ENCODE peak calls at places on chromosome 11, in eight cellular contexts. J, X, N, F, M, U, Z and Q are unnamed samples.

GRCh38 chr11:19326499-19326898 is 85.8 kb upstream of the E2F8 start:
- DNase-seq in J (no peak), X (no peak), Z (no peak), U (no peak), N (no peak), F (peak), M (no peak), Q (no peak)

GRCh38 chr11:128621491-128622136 is 34.3 kb upstream of the ETS1 start:
- DNase-seq in M (no peak), J (no peak), F (no peak), N (no peak), X (no peak), U (no peak), Z (no peak), Q (no peak)

GRCh38 chr11:85815186-85815911 is 4.4 kb upstream of the SYTL2 start:
- DNase-seq in F (no peak), M (no peak), N (no peak), X (no peak), J (no peak), U (no peak), Z (no peak), Q (no peak)

GRCh38 chr11:46330154-46330886 is 16.9 kb upstream of the DGKZ start:
- DNase-seq in Z (no peak), M (no peak), J (no peak), N (no peak), F (no peak), X (no peak), U (no peak), Q (no peak)

GRCh38 chr11:75924966-75925784 is 110.2 kb downstream of the UVRAG start:
- DNase-seq in M (no peak), Z (peak), X (no peak), J (peak), F (no peak), N (no peak), U (no peak), Q (peak)

GRCh38 chr11:71440021-71440755 is 8.0 kb downstream of the DHCR7 start:
- DNase-seq in M (no peak), J (no peak), Z (no peak), U (no peak), N (no peak), X (no peak), F (no peak), Q (no peak)

GRCh38 chr11:58525037-58525614 is 17.2 kb upstream of the OR5B21 start:
- DNase-seq in M (no peak), N (peak), F (no peak), Z (peak), X (no peak), U (peak), J (no peak), Q (no peak)

GRCh38 chr11:44568706-44569473 is 3.4 kb downstream of the CD82 start:
- DNase-seq in F (peak), X (peak), U (no peak), J (peak), N (peak), M (no peak), Z (no peak), Q (peak)

GRCh38 chr11:119920666-119921065 is 191.7 kb upstream of the NECTIN1 start:
- DNase-seq in F (no peak), Z (no peak), N (no peak), J (no peak), X (no peak), M (no peak), U (no peak), Q (no peak)

GRCh38 chr11:65618763-65619162 is 3.2 kb downstream of the PCNX3 start:
- DNase-seq in Z (no peak), F (no peak), M (no peak), J (no peak), X (no peak), N (no peak), U (no peak), Q (no peak)

GRCh38 chr11:32244453-32244852 is 153.6 kb downstream of the RCN1 start:
- DNase-seq in U (no peak), X (no peak), N (no peak), J (no peak), F (no peak), M (no peak), Z (no peak), Q (no peak)

GRCh38 chr11:121366970-121367369 is 74.4 kb downstream of the SC5D start:
- DNase-seq in M (no peak), J (no peak), Z (no peak), X (no peak), N (no peak), F (no peak), U (no peak), Q (no peak)

GRCh38 chr11:31816467-31817053 is 5.4 kb upstream of the PAX6 start:
- DNase-seq in X (peak), M (no peak), F (peak), N (peak), U (no peak), J (no peak), Z (no peak), Q (no peak)

GRCh38 chr11:85710912-85711311 is 24.9 kb upstream of the CCDC89 start:
- DNase-seq in M (no peak), J (no peak), N (no peak), Z (no peak), X (no peak), U (no peak), F (no peak), Q (no peak)

GRCh38 chr11:35618497-35619029 is 303 bp downstream of the FJX1 start:
- DNase-seq in Z (no peak), J (peak), N (no peak), F (no peak), U (no peak), X (peak), M (no peak), Q (no peak)

GRCh38 chr11:86220654-86221053 is 23.9 kb upstream of the EED start:
- DNase-seq in J (no peak), F (no peak), U (no peak), X (no peak), M (no peak), N (no peak), Z (no peak), Q (no peak)

GRCh38 chr11:16278986-16279385 is 77.4 kb downstream of the SOX6 start:
- DNase-seq in J (no peak), Z (no peak), N (no peak), F (no peak), X (no peak), U (no peak), M (no peak), Q (no peak)

GRCh38 chr11:118627566-118627965 is 20.2 kb downstream of the PHLDB1 start:
- DNase-seq in M (no peak), F (no peak), X (no peak), N (no peak), U (no peak), Z (no peak), J (no peak), Q (no peak)

GRCh38 chr11:66313321-66314185 is 3.3 kb downstream of the CD248 start:
- DNase-seq in U (no peak), M (no peak), J (no peak), N (no peak), F (no peak), X (no peak), Z (no peak), Q (no peak)

GRCh38 chr11:8531982-8532381 is 62.0 kb downstream of the STK33 start:
- DNase-seq in J (no peak), U (no peak), Z (no peak), X (no peak), F (no peak), M (no peak), N (no peak), Q (no peak)

GRCh38 chr11:126546191-126546590 is 190.7 kb downstream of the ST3GAL4 start:
- DNase-seq in J (no peak), F (no peak), U (no peak), M (no peak), X (no peak), N (no peak), Z (no peak), Q (no peak)